ENCODE peak calls at places on chromosomes 3 and 15, in seven cellular contexts. A, U, M, D, Y, W and K are unnamed samples.

GRCh38 chr3:100634493-100635272 is 25.3 kb downstream of the ADGRG7 start:
- DNase-seq in A (no peak), U (peak), M (no peak), D (peak), Y (peak), W (peak), K (no peak)

GRCh38 chr3:35864871-35865270 is 225.5 kb downstream of the ARPP21 start:
- DNase-seq in A (no peak), U (no peak), M (no peak), D (no peak), Y (no peak), W (no peak), K (no peak)

GRCh38 chr15:73346735-73347312 is 21.9 kb downstream of the HCN4 start:
- DNase-seq in A (no peak), U (peak), M (peak), D (peak), Y (peak), W (peak), K (peak)

GRCh38 chr3:34856081-34856480 is 783.2 kb upstream of the ARPP21 start:
- DNase-seq in A (no peak), U (no peak), M (no peak), D (no peak), Y (no peak), W (no peak), K (no peak)

GRCh38 chr3:65963787-65964707 is 74.7 kb downstream of the MAGI1 start:
- DNase-seq in A (peak), U (no peak), M (peak), D (peak), Y (peak), W (no peak), K (no peak)

GRCh38 chr3:179398574-179399249 is 51.2 kb downstream of the MFN1 start:
- DNase-seq in A (peak), U (no peak), M (peak), D (no peak), Y (no peak), W (no peak), K (no peak)

GRCh38 chr3:189092547-189092946 is 79.2 kb upstream of the TPRG1 start:
- DNase-seq in A (no peak), U (no peak), M (no peak), D (no peak), Y (no peak), W (no peak), K (no peak)

GRCh38 chr3:64133991-64134390 is 91.3 kb downstream of the PRICKLE2 start:
- DNase-seq in A (no peak), U (no peak), M (no peak), D (no peak), Y (no peak), W (no peak), K (no peak)

GRCh38 chr3:136261826-136262225 is 11.7 kb downstream of the PCCB start:
- DNase-seq in A (no peak), U (no peak), M (no peak), D (no peak), Y (no peak), W (no peak), K (no peak)

GRCh38 chr15:31345606-31346366 is 19.2 kb downstream of the KLF13 start:
- DNase-seq in A (no peak), U (no peak), M (no peak), D (no peak), Y (no peak), W (peak), K (no peak)

GRCh38 chr15:97968380-97968779 is 7.9 kb downstream of the ARRDC4 start:
- DNase-seq in A (peak), U (no peak), M (peak), D (no peak), Y (no peak), W (no peak), K (no peak)

GRCh38 chr3:185724761-185725160 is 100.1 kb downstream of the IGF2BP2 start:
- DNase-seq in A (no peak), U (no peak), M (peak), D (no peak), Y (no peak), W (no peak), K (no peak)

GRCh38 chr15:57196865-57197264 is 179.4 kb upstream of the CGNL1 start:
- DNase-seq in A (no peak), U (no peak), M (no peak), D (no peak), Y (peak), W (no peak), K (no peak)

GRCh38 chr3:135452881-135453280 is 512.6 kb upstream of the PPP2R3A start:
- DNase-seq in A (no peak), U (no peak), M (no peak), D (no peak), Y (no peak), W (no peak), K (no peak)

GRCh38 chr15:20349774-20350498 is 191.7 kb downstream of the GOLGA6L6 start:
- DNase-seq in A (no peak), U (peak), M (no peak), D (peak), Y (no peak), W (peak), K (no peak)

GRCh38 chr3:184713521-184713920 is 1.7 kb upstream of the MAGEF1 start:
- DNase-seq in A (no peak), U (no peak), M (no peak), D (no peak), Y (no peak), W (no peak), K (no peak)

GRCh38 chr3:62500556-62501294 is 127.4 kb upstream of the FEZF2 start:
- DNase-seq in A (no peak), U (no peak), M (no peak), D (no peak), Y (no peak), W (no peak), K (no peak)

GRCh38 chr3:113275876-113276580 is 64.7 kb downstream of the BOC start:
- DNase-seq in A (no peak), U (no peak), M (peak), D (no peak), Y (peak), W (peak), K (no peak)

GRCh38 chr15:93089855-93090305 is 869 bp upstream of the RGMA start:
- DNase-seq in A (no peak), U (no peak), M (no peak), D (no peak), Y (no peak), W (no peak), K (no peak)

GRCh38 chr3:37338500-37338899 is 164.1 kb upstream of the LRRFIP2 start:
- DNase-seq in A (no peak), U (no peak), M (no peak), D (no peak), Y (no peak), W (no peak), K (no peak)

GRCh38 chr3:64088408-64089136 is 65.3 kb upstream of the PSMD6 start:
- DNase-seq in A (no peak), U (no peak), M (no peak), D (peak), Y (no peak), W (no peak), K (no peak)

GRCh38 chr3:188546835-188547670 is 393.1 kb downstream of the LPP start:
- DNase-seq in A (no peak), U (no peak), M (peak), D (peak), Y (peak), W (no peak), K (no peak)

GRCh38 chr15:39362832-39363561 is 217.9 kb upstream of the THBS1 start:
- DNase-seq in A (peak), U (no peak), M (peak), D (no peak), Y (no peak), W (no peak), K (no peak)

GRCh38 chr3:111727843-111728565 is 131.1 kb upstream of the PHLDB2 start:
- DNase-seq in A (no peak), U (no peak), M (no peak), D (no peak), Y (no peak), W (no peak), K (no peak)

GRCh38 chr3:149894211-149894610 is 76.5 kb downstream of the PFN2 start:
- DNase-seq in A (no peak), U (no peak), M (peak), D (no peak), Y (peak), W (no peak), K (no peak)

GRCh38 chr3:14144423-14145075 is 19.7 kb downstream of the TMEM43 start:
- DNase-seq in A (peak), U (peak), M (peak), D (peak), Y (peak), W (peak), K (peak)

GRCh38 chr3:192409203-192409837 is 318.0 kb downstream of the FGF12 start:
- DNase-seq in A (no peak), U (no peak), M (peak), D (peak), Y (no peak), W (peak), K (no peak)

GRCh38 chr3:57026918-57027317 is 33.5 kb upstream of the SPATA12 start:
- DNase-seq in A (no peak), U (no peak), M (peak), D (peak), Y (no peak), W (peak), K (no peak)

GRCh38 chr3:120126016-120126415 is 31.8 kb upstream of the GSK3B start:
- DNase-seq in A (no peak), U (no peak), M (no peak), D (no peak), Y (no peak), W (no peak), K (no peak)

GRCh38 chr15:67137951-67138935 is 72.8 kb downstream of the SMAD3 start:
- DNase-seq in A (no peak), U (no peak), M (no peak), D (no peak), Y (no peak), W (no peak), K (no peak)

GRCh38 chr3:125212096-125212508 is 446 bp downstream of the SLC12A8 start:
- DNase-seq in A (no peak), U (no peak), M (no peak), D (no peak), Y (peak), W (peak), K (no peak)

GRCh38 chr3:29373016-29373690 is 92.3 kb downstream of the RBMS3 start:
- DNase-seq in A (no peak), U (no peak), M (peak), D (no peak), Y (no peak), W (no peak), K (no peak)

GRCh38 chr15:70093070-70093469 is 4.6 kb downstream of the TLE3 start:
- DNase-seq in A (no peak), U (no peak), M (no peak), D (no peak), Y (no peak), W (no peak), K (no peak)

GRCh38 chr15:70092462-70092850 is 5.3 kb downstream of the TLE3 start:
- DNase-seq in A (no peak), U (no peak), M (no peak), D (no peak), Y (no peak), W (no peak), K (no peak)

GRCh38 chr15:70093481-70094309 is 4.0 kb downstream of the TLE3 start:
- DNase-seq in A (no peak), U (peak), M (no peak), D (no peak), Y (peak), W (peak), K (no peak)

GRCh38 chr15:70090436-70091291 is 7.1 kb downstream of the TLE3 start:
- DNase-seq in A (no peak), U (no peak), M (no peak), D (no peak), Y (no peak), W (no peak), K (no peak)

DNA sequence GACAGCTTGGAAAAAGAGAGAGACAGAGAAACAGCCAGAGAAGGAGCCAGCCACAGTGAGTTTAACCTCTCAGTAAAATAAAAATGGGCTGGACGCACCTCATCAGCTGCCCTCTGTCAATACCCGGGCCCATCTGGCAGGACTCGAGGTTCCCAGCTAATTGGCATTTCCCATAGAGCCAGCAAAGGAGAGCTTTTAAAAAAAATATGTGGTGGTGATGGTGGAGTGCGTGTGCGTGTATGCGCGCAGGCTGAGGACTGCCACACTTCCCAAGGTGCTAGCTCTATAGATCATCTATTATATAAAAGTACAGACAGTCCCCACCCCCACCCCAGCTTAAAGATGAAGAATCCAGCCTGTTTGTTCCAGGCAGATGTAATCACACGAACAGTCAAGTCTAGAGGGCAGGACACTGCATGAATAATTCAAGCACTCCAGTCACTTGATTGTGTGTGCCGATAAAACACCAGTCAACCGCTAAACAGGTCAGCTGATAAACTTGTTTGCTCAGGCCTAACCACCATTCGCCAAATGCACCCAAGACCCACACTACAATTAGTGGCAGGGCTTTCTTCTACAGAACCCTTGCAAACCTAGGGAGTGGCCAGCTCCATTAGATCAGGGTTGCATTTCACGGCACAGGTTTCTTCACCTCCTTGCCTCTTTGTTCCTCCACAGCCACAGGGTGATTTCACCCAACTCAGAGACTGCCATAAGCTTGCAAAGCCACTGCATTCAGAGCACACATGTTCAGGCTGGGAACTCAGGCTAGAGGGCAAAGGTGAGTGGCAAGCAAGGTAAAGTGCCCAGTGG is 5.9 kb downstream of the TLE3 start:
- DNase-seq in A (no peak), U (no peak), M (peak), D (no peak), Y (peak), W (no peak), K (peak)
- H3K4me3 ChIP-seq in A (no peak), U (no peak), M (no peak), D (no peak), Y (peak), W (no peak), K (peak)

GRCh38 chr3:155111971-155112370 is 31.9 kb downstream of the MME start:
- DNase-seq in A (no peak), U (no peak), M (no peak), D (no peak), Y (no peak), W (no peak), K (no peak)
- H3K4me3 ChIP-seq in A (no peak), U (no peak), M (no peak), D (no peak), Y (no peak), W (no peak), K (no peak)

GRCh38 chr15:76337047-76337738 is 620 bp downstream of the ISL2 start:
- DNase-seq in A (no peak), U (peak), M (no peak), D (peak), Y (peak), W (no peak), K (no peak)

GRCh38 chr15:76339302-76340197 is 3.0 kb downstream of the ISL2 start:
- DNase-seq in A (no peak), U (no peak), M (peak), D (no peak), Y (no peak), W (no peak), K (no peak)

GRCh38 chr15:76338555-76339301 is 2.2 kb downstream of the ISL2 start:
- DNase-seq in A (no peak), U (no peak), M (no peak), D (no peak), Y (no peak), W (no peak), K (no peak)

GRCh38 chr15:76336254-76337046 is at the start of gene ISL2:
- DNase-seq in A (peak), U (peak), M (no peak), D (peak), Y (peak), W (peak), K (peak)

GRCh38 chr15:76337739-76338554 is 1.4 kb downstream of the ISL2 start:
- DNase-seq in A (no peak), U (peak), M (no peak), D (no peak), Y (no peak), W (no peak), K (no peak)
- H3K4me3 ChIP-seq in A (peak), U (peak), M (no peak), D (peak), Y (peak), W (no peak), K (no peak)

GRCh38 chr15:40931300-40932142 is 2.4 kb downstream of the DLL4 start:
- DNase-seq in A (no peak), U (no peak), M (no peak), D (no peak), Y (no peak), W (no peak), K (no peak)
- H3K4me3 ChIP-seq in A (no peak), U (peak), M (no peak), D (no peak), Y (peak), W (no peak), K (peak)

GRCh38 chr3:17747184-17747889 is 4.9 kb upstream of the TBC1D5 start:
- DNase-seq in A (no peak), U (no peak), M (peak), D (no peak), Y (no peak), W (no peak), K (no peak)

GRCh38 chr3:17752441-17752840 is 10.0 kb upstream of the TBC1D5 start:
- DNase-seq in A (no peak), U (no peak), M (no peak), D (no peak), Y (no peak), W (no peak), K (no peak)

GRCh38 chr3:17749281-17749680 is 6.8 kb upstream of the TBC1D5 start:
- DNase-seq in A (no peak), U (no peak), M (no peak), D (no peak), Y (no peak), W (no peak), K (no peak)

GRCh38 chr3:17747890-17748247 is 5.4 kb upstream of the TBC1D5 start:
- DNase-seq in A (no peak), U (no peak), M (no peak), D (no peak), Y (no peak), W (no peak), K (no peak)

GRCh38 chr3:17749705-17750293 is 7.4 kb upstream of the TBC1D5 start:
- DNase-seq in A (no peak), U (no peak), M (no peak), D (no peak), Y (no peak), W (no peak), K (no peak)
- H3K4me3 ChIP-seq in A (no peak), U (no peak), M (no peak), D (no peak), Y (no peak), W (no peak), K (no peak)

GRCh38 chr3:197519801-197520211 is 36.0 kb downstream of the BDH1 start:
- DNase-seq in A (no peak), U (no peak), M (no peak), D (peak), Y (no peak), W (no peak), K (no peak)

GRCh38 chr3:197522183-197522715 is 33.5 kb downstream of the BDH1 start:
- DNase-seq in A (no peak), U (no peak), M (no peak), D (no peak), Y (no peak), W (no peak), K (no peak)

GRCh38 chr3:197520311-197521276 is 35.2 kb downstream of the BDH1 start:
- DNase-seq in A (no peak), U (peak), M (peak), D (peak), Y (peak), W (peak), K (peak)

GRCh38 chr3:197522881-197523342 is 32.9 kb downstream of the BDH1 start:
- DNase-seq in A (peak), U (no peak), M (no peak), D (no peak), Y (no peak), W (no peak), K (no peak)

GRCh38 chr3:197521277-197522182 is 34.2 kb downstream of the BDH1 start:
- DNase-seq in A (no peak), U (no peak), M (no peak), D (no peak), Y (no peak), W (no peak), K (no peak)
- H3K4me3 ChIP-seq in A (no peak), U (peak), M (no peak), D (peak), Y (no peak), W (no peak), K (no peak)

DNA sequence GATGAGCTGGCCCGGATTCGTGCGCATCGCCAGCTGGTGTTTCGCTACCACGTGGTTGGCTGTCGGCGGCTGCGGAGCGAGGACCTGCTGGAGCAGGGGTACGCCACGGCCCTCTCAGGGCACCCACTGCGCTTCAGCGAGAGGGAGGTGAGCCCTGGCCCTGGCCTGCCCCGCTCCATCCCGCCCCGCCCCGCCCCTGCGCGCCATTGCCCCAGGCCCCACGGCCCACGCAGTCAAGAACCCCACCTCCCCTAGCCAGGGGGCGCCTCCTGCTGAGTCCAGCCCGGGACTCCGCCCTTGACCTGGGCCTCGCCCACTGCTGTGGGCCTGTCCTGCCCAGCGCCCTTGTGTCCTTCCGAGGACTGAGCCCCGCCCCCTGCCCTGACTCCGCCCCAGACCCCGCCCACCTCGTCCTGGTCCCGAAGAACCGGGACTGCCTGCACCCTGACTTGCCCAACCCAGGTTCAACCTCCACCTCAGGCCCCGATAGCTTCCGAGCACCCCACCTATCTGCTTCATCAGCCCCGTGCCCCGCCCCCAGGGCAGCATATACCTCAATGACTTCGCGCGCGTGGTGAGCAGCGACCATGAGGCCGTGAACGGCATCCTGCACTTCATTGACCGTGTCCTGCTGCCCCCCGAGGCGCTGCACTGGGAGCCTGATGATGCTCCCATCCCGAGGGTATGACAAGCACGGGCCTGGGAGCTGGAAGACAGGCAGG is 14.8 kb downstream of the NT5DC2 start:
- DNase-seq in A (no peak), U (peak), M (no peak), D (peak), Y (no peak), W (no peak), K (no peak)
- H3K4me3 ChIP-seq in A (peak), U (peak), M (no peak), D (no peak), Y (no peak), W (no peak), K (peak)

GRCh38 chr15:61227269-61228024 is 1.7 kb downstream of the RORA start:
- DNase-seq in A (peak), U (no peak), M (peak), D (peak), Y (peak), W (peak), K (peak)

GRCh38 chr15:61228025-61228901 is 839 bp downstream of the RORA start:
- DNase-seq in A (no peak), U (no peak), M (peak), D (peak), Y (peak), W (no peak), K (no peak)

GRCh38 chr15:61222010-61222409 is 7.1 kb downstream of the RORA start:
- DNase-seq in A (no peak), U (no peak), M (no peak), D (no peak), Y (no peak), W (no peak), K (no peak)

GRCh38 chr15:61232266-61232665 is 3.2 kb upstream of the RORA start:
- DNase-seq in A (no peak), U (no peak), M (no peak), D (no peak), Y (no peak), W (no peak), K (no peak)

GRCh38 chr15:61226313-61227250 is 2.5 kb downstream of the RORA start:
- DNase-seq in A (no peak), U (no peak), M (no peak), D (no peak), Y (no peak), W (no peak), K (no peak)
- H3K4me3 ChIP-seq in A (peak), U (no peak), M (peak), D (peak), Y (peak), W (no peak), K (no peak)